ENCODE peak calls at places on chromosomes 1 and 21, in nine cellular contexts. J, F, T, G, I, E, S, L and U are unnamed samples. For H3K36me3, the result is how much of the 10 kb centered on the place peaks cover.

GRCh38 chr1:89609781-89610456 is 23.0 kb upstream of the LRRC8C start:
- DNase-seq in J (no peak), F (no peak), T (no peak), G (no peak), I (no peak), E (no peak), S (no peak), L (no peak), U (no peak)

GRCh38 chr1:202625416-202626360 is 84.6 kb downstream of the SYT2 start:
- DNase-seq in J (peak), F (peak), T (peak), G (peak), I (no peak), E (peak), S (peak), L (no peak), U (peak)

GRCh38 chr21:20971296-20971921 is 26.8 kb upstream of the NCAM2 start:
- DNase-seq in J (no peak), F (no peak), T (peak), G (no peak), I (no peak), E (no peak), S (peak), L (no peak), U (no peak)

GRCh38 chr1:72000809-72001208 is 281.5 kb downstream of the NEGR1 start:
- DNase-seq in J (no peak), F (no peak), T (no peak), G (no peak), I (peak), E (no peak), S (no peak), L (no peak), U (no peak)

GRCh38 chr1:66563094-66563800 is 29.3 kb downstream of the SGIP1 start:
- DNase-seq in J (no peak), F (no peak), T (no peak), G (no peak), I (no peak), E (peak), S (no peak), L (no peak), U (no peak)

GRCh38 chr1:166391677-166392076 is 224.9 kb upstream of the FAM78B start:
- DNase-seq in J (no peak), F (no peak), T (no peak), G (no peak), I (no peak), E (no peak), S (no peak), L (no peak), U (no peak)

GRCh38 chr21:45532826-45533730 is 9.2 kb downstream of the SLC19A1 start:
- DNase-seq in J (peak), F (peak), T (no peak), G (peak), I (no peak), E (no peak), S (peak), L (no peak), U (no peak)

GRCh38 chr1:53543771-53544695 is 84.8 kb downstream of the DMRTB1 start:
- DNase-seq in J (no peak), F (peak), T (no peak), G (peak), I (no peak), E (no peak), S (no peak), L (no peak), U (no peak)

GRCh38 chr1:11286735-11287410 is 13.9 kb downstream of the UBIAD1 start:
- DNase-seq in J (no peak), F (no peak), T (no peak), G (no peak), I (no peak), E (no peak), S (no peak), L (no peak), U (no peak)

GRCh38 chr1:201329286-201329685 is 46.0 kb downstream of the PKP1 start:
- DNase-seq in J (no peak), F (no peak), T (peak), G (peak), I (no peak), E (no peak), S (no peak), L (no peak), U (no peak)

GRCh38 chr1:245322673-245323072 is 167.9 kb downstream of the KIF26B start:
- DNase-seq in J (no peak), F (no peak), T (no peak), G (no peak), I (no peak), E (no peak), S (no peak), L (no peak), U (no peak)

GRCh38 chr1:161962094-161962887 is 61.4 kb downstream of the OLFML2B start:
- DNase-seq in J (no peak), F (no peak), T (no peak), G (no peak), I (no peak), E (no peak), S (no peak), L (no peak), U (peak)

GRCh38 chr1:31549807-31550620 is 26.3 kb upstream of the TINAGL1 start:
- DNase-seq in J (no peak), F (no peak), T (no peak), G (no peak), I (no peak), E (no peak), S (peak), L (no peak), U (peak)

GRCh38 chr21:40841524-40842196 is 5.3 kb downstream of the DSCAM start:
- DNase-seq in J (peak), F (no peak), T (peak), G (peak), I (no peak), E (no peak), S (no peak), L (peak), U (no peak)

GRCh38 chr1:10490271-10490970 is 15.7 kb downstream of the PEX14 start:
- DNase-seq in J (no peak), F (no peak), T (no peak), G (peak), I (no peak), E (no peak), S (no peak), L (no peak), U (no peak)

GRCh38 chr21:33007747-33008146 is 18.0 kb upstream of the OLIG2 start:
- DNase-seq in J (no peak), F (no peak), T (no peak), G (no peak), I (no peak), E (no peak), S (no peak), L (no peak), U (no peak)

GRCh38 chr1:170732262-170732595 is 68.3 kb downstream of the PRRX1 start:
- DNase-seq in J (no peak), F (no peak), T (no peak), G (no peak), I (no peak), E (no peak), S (no peak), L (no peak), U (no peak)

GRCh38 chr1:20194224-20194623 is 7.9 kb upstream of the PLA2G2C start:
- DNase-seq in J (no peak), F (no peak), T (no peak), G (no peak), I (peak), E (no peak), S (no peak), L (no peak), U (no peak)

GRCh38 chr21:38787461-38788274 is 18.1 kb upstream of the ETS2 start:
- DNase-seq in J (peak), F (no peak), T (no peak), G (no peak), I (peak), E (no peak), S (peak), L (no peak), U (peak)

GRCh38 chr1:28028873-28029654 is 59.3 kb downstream of the EYA3 start:
- DNase-seq in J (no peak), F (no peak), T (no peak), G (no peak), I (no peak), E (no peak), S (no peak), L (no peak), U (peak)

GRCh38 chr21:35602811-35603210 is 457.5 kb downstream of the SETD4 start:
- DNase-seq in J (no peak), F (no peak), T (no peak), G (no peak), I (no peak), E (no peak), S (no peak), L (no peak), U (no peak)

GRCh38 chr21:41537356-41537755 is 29.4 kb upstream of the TMPRSS2 start:
- DNase-seq in J (no peak), F (no peak), T (no peak), G (no peak), I (no peak), E (no peak), S (no peak), L (no peak), U (no peak)

GRCh38 chr1:150061632-150062101 is 5.9 kb upstream of the VPS45 start:
- DNase-seq in J (no peak), F (no peak), T (no peak), G (no peak), I (no peak), E (no peak), S (no peak), L (no peak), U (no peak)

GRCh38 chr1:18946550-18947381 is 9.7 kb downstream of the IFFO2 start:
- DNase-seq in J (no peak), F (no peak), T (no peak), G (no peak), I (no peak), E (no peak), S (no peak), L (no peak), U (no peak)

GRCh38 chr1:41662656-41663437 is 178.4 kb upstream of the EDN2 start:
- DNase-seq in J (no peak), F (peak), T (peak), G (peak), I (no peak), E (no peak), S (peak), L (no peak), U (peak)

GRCh38 chr1:78712467-78712866 is 62.8 kb downstream of the IFI44 start:
- DNase-seq in J (no peak), F (no peak), T (no peak), G (no peak), I (no peak), E (no peak), S (no peak), L (no peak), U (no peak)

GRCh38 chr1:31041529-31041928 is 24.0 kb downstream of the PUM1 start:
- DNase-seq in J (no peak), F (no peak), T (no peak), G (no peak), I (no peak), E (no peak), S (no peak), L (no peak), U (no peak)

GRCh38 chr1:99481391-99481996 is 164.4 kb upstream of the PALMD start:
- DNase-seq in J (no peak), F (no peak), T (peak), G (no peak), I (no peak), E (no peak), S (peak), L (no peak), U (peak)

GRCh38 chr1:24385160-24385939 is 28.2 kb downstream of the STPG1 start:
- DNase-seq in J (no peak), F (no peak), T (peak), G (no peak), I (no peak), E (no peak), S (peak), L (peak), U (peak)

GRCh38 chr1:144551543-144552424 is 40.9 kb upstream of the PPIAL4F start:
- DNase-seq in J (peak), F (peak), T (peak), G (peak), I (peak), E (peak), S (peak), L (peak), U (peak)

GRCh38 chr1:24903955-24904730 is 25.9 kb downstream of the RUNX3 start:
- DNase-seq in J (peak), F (peak), T (no peak), G (peak), I (no peak), E (no peak), S (no peak), L (no peak), U (no peak)

GRCh38 chr1:52556641-52557360 is 3.9 kb upstream of the TUT4 start:
- DNase-seq in J (no peak), F (no peak), T (no peak), G (no peak), I (no peak), E (no peak), S (no peak), L (no peak), U (no peak)

GRCh38 chr1:91844862-91845528 is 41.0 kb downstream of the TGFBR3 start:
- DNase-seq in J (peak), F (peak), T (peak), G (no peak), I (peak), E (no peak), S (no peak), L (no peak), U (no peak)

GRCh38 chr1:230068952-230069684 is 2.1 kb downstream of the GALNT2 start:
- DNase-seq in J (peak), F (no peak), T (peak), G (peak), I (no peak), E (no peak), S (peak), L (no peak), U (no peak)

GRCh38 chr1:236348071-236348470 is 46.0 kb upstream of the EDARADD start:
- DNase-seq in J (no peak), F (no peak), T (no peak), G (no peak), I (no peak), E (no peak), S (no peak), L (peak), U (no peak)

GRCh38 chr1:236341298-236341697 is 52.8 kb upstream of the EDARADD start:
- DNase-seq in J (no peak), F (no peak), T (no peak), G (no peak), I (no peak), E (no peak), S (no peak), L (no peak), U (no peak)

GRCh38 chr1:236343246-236343862 is 50.7 kb upstream of the EDARADD start:
- DNase-seq in J (peak), F (no peak), T (no peak), G (no peak), I (no peak), E (no peak), S (no peak), L (no peak), U (no peak)

GRCh38 chr1:236342403-236343245 is 51.5 kb upstream of the EDARADD start:
- DNase-seq in J (no peak), F (no peak), T (no peak), G (no peak), I (no peak), E (no peak), S (no peak), L (no peak), U (no peak)

DNA sequence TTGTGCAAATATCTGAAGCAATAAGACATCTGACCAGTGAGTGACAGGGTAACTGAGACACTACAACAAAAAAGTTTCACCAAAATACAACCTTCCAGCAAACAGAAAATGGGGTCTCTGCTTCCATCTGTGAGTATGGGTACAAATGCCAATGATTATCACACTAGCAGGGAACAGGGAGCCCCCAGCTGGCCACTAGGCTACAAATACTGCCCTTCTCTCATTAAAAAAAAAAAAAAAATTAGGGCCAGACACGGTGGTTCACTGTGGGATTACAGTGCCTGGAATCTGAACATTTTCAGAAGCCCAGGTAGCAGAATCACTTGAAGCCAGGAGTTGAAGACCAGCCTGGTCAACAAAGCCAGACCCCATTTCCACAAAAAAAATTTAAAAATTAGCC is 48.4 kb upstream of the EDARADD start:
- DNase-seq in J (no peak), F (no peak), T (peak), G (no peak), I (no peak), E (no peak), S (no peak), L (peak), U (no peak)
- TF ChIP-seq CTCF in J (no peak), F (no peak), T (peak), G (no peak), I (no peak), E (peak), S (no peak), L (no peak), U (peak)

DNA sequence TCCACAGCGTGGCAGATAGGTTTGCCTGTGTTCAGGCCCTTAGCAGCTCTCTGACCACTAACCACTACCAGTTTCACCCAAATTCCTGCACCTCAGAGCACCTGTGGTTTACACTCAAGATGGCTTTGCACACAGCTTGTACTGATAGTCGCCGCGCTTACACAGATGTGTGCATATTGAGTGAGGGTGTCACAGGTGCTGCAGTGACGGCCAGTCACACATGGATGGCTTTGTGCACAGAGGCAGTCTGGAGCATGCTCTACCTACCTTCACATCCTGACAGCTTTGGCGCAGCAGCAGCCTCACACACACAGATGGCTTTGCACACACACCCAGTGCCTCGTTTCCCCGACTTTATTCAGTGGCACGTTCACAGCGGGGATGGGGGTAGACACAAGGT is 7.5 kb downstream of the DMAP1 start:
- DNase-seq in J (no peak), F (no peak), T (no peak), G (no peak), I (no peak), E (no peak), S (no peak), L (no peak), U (no peak)
- H3K36me3 ChIP-seq in J (half or more), F (under half), T (under half), G (half or more), I (under half), E (under half), S (under half), L (half or more), U (under half)

DNA sequence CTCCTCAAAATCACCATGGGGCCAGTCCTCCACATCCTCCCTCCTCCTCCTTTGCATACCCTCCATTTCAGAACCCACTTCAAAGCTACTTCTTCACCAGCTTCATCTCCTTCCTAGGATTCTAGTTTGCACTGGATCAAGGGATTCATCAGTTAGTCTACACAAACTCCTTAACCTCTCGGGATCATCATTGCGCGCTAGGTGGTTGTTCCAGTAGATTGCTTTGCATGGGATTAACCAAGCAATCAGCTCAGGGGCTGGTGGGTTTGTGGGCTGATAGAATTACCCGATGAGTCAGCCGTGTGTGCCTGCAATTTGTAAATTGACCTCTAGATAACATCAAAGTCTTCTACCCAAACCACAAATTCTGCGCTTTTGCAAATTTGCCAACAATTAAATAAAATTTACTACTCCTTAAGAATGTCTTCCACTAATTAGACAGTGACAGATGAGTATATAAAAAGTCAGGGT is 7.7 kb downstream of the KANK4 start:
- DNase-seq in J (no peak), F (no peak), T (no peak), G (no peak), I (no peak), E (no peak), S (no peak), L (no peak), U (no peak)
- H3K4me3 ChIP-seq in J (no peak), F (no peak), T (no peak), G (no peak), I (no peak), E (no peak), S (no peak), L (no peak), U (no peak)

DNA sequence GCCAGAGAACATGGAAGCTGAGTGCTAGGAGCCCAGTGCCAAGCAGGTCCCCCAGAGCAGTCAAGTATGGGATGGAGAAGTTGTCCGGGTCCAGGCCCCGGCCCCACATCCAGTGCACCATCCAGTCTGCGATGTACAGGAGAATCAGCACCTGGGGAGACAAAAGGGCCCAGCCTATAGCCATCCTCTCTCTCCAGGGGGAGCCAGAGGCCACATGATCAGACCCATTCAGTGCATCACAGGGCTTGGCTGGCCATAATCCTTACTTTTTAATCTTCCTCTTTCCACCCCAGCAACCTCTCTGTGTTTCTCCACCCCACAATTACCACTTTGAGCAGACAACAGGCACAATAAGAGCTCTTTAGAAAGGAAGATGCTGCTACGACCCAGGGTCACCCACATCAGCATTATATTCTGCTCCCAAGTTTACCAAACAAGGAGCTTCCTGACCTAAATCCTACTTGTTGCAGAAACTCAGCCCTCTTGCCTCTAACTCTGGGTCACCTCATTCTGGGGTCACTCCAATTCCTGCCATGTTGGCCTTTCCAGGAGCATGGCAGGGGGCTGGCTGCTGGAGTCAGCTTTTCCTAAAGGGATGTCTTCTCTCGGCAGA is 16.4 kb upstream of the RAB29 start:
- DNase-seq in J (peak), F (no peak), T (peak), G (no peak), I (no peak), E (peak), S (peak), L (no peak), U (no peak)
- TF ChIP-seq CTCF in J (no peak), F (peak), T (peak), G (peak), I (peak), E (peak), S (peak), L (peak), U (peak)

GRCh38 chr1:22525646-22526045 is 37.6 kb upstream of the EPHA8 start:
- DNase-seq in J (no peak), F (no peak), T (no peak), G (no peak), I (no peak), E (no peak), S (no peak), L (no peak), U (no peak)

GRCh38 chr1:22526098-22526497 is 37.2 kb upstream of the EPHA8 start:
- DNase-seq in J (no peak), F (no peak), T (no peak), G (no peak), I (no peak), E (no peak), S (no peak), L (no peak), U (no peak)

GRCh38 chr1:22525211-22525610 is 38.1 kb upstream of the EPHA8 start:
- DNase-seq in J (no peak), F (no peak), T (no peak), G (no peak), I (no peak), E (no peak), S (no peak), L (no peak), U (no peak)

GRCh38 chr1:22526677-22527076 is 36.6 kb upstream of the EPHA8 start:
- DNase-seq in J (no peak), F (no peak), T (no peak), G (no peak), I (no peak), E (no peak), S (no peak), L (no peak), U (no peak)

DNA sequence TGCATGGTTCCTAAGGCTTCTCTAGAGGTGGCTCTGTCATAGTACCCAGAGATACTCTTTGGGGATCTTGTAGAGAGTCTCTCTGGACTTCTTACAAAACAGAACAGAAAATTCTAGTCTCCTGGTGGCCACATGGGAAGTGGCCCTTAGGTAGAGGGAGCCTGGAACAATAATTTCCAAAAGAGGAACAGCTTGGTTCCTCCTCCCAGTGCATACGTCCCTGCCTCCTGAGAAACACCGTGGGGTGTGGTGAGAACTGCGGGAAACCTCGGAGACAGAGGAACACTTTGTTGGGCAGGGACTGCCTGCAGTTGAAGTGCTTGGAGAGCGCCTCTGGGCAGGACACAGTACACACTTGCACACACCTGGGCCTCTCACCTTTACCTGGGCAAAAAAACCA is 38.8 kb upstream of the EPHA8 start:
- DNase-seq in J (no peak), F (no peak), T (no peak), G (no peak), I (no peak), E (no peak), S (no peak), L (no peak), U (no peak)
- H3K36me3 ChIP-seq in J (half or more), F (half or more), T (under half), G (half or more), I (under half), E (under half), S (under half), L (half or more), U (under half)